ENCODE peak calls at places on chromosomes 11 and 22, in six cellular contexts. V, T, A, Y, P and X are unnamed samples.

GRCh38 chr22:40363059-40363458 is 7.3 kb upstream of the SGSM3 start:
- DNase-seq in V (no peak), T (no peak), A (no peak), Y (no peak), P (no peak), X (peak; percentile 90)

GRCh38 chr11:57647368-57647767 is 2.3 kb downstream of the YPEL4 start:
- DNase-seq in V (no peak), T (no peak), A (no peak), Y (peak; percentile 50), P (no peak), X (no peak)

GRCh38 chr22:46373838-46374662 is 38.5 kb downstream of the TRMU start:
- DNase-seq in V (peak; percentile 89), T (peak; percentile 87), A (no peak), Y (no peak), P (no peak), X (no peak)

GRCh38 chr11:67283490-67283963 is 5.6 kb upstream of the ANKRD13D start:
- DNase-seq in V (no peak), T (no peak), A (no peak), Y (no peak), P (no peak), X (no peak)

GRCh38 chr11:68987211-68987610 is 6.4 kb upstream of the MRGPRD start:
- DNase-seq in V (no peak), T (no peak), A (no peak), Y (no peak), P (no peak), X (no peak)

GRCh38 chr11:70545626-70545945 is 147.3 kb downstream of the CTTN start:
- DNase-seq in V (no peak), T (no peak), A (no peak), Y (no peak), P (no peak), X (no peak)

GRCh38 chr11:115421338-115422012 is 82.7 kb downstream of the CADM1 start:
- DNase-seq in V (no peak), T (no peak), A (no peak), Y (no peak), P (no peak), X (no peak)

GRCh38 chr11:65598258-65598699 is 2.7 kb upstream of the KCNK7 start:
- DNase-seq in V (no peak), T (no peak), A (no peak), Y (no peak), P (no peak), X (no peak)

GRCh38 chr11:100778386-100778785 is 91.3 kb downstream of the ARHGAP42 start:
- DNase-seq in V (no peak), T (no peak), A (no peak), Y (no peak), P (no peak), X (no peak)

GRCh38 chr22:37428649-37429586 is 1.6 kb upstream of the ELFN2 start:
- DNase-seq in V (peak; percentile 68), T (peak; percentile 60), A (peak; percentile 31), Y (peak; percentile 80), P (no peak), X (peak; percentile 43)

GRCh38 chr11:130202818-130203671 is 43.5 kb downstream of the ST14 start:
- DNase-seq in V (no peak), T (no peak), A (no peak), Y (no peak), P (no peak), X (no peak)

GRCh38 chr11:75330279-75330678 is 21.2 kb downstream of the ARRB1 start:
- DNase-seq in V (no peak), T (no peak), A (no peak), Y (no peak), P (no peak), X (peak; percentile 65)

GRCh38 chr11:77075425-77075905 is 8.7 kb downstream of the CAPN5 start:
- DNase-seq in V (no peak), T (no peak), A (peak; percentile 66), Y (no peak), P (no peak), X (no peak)

GRCh38 chr11:78290293-78291176 is 101.8 kb downstream of the USP35 start:
- DNase-seq in V (peak; percentile 95), T (no peak), A (peak; percentile 29), Y (no peak), P (peak; percentile 60), X (peak; percentile 58)

GRCh38 chr22:29313126-29314071 is 2.1 kb downstream of the RASL10A start:
- DNase-seq in V (no peak), T (no peak), A (no peak), Y (peak; percentile 92), P (no peak), X (no peak)

GRCh38 chr11:126575849-126576248 is 220.4 kb downstream of the ST3GAL4 start:
- DNase-seq in V (no peak), T (no peak), A (no peak), Y (no peak), P (no peak), X (no peak)

GRCh38 chr22:46803031-46803880 is 40.8 kb downstream of the TBC1D22A start:
- DNase-seq in V (peak; percentile 64), T (peak; percentile 72), A (peak; percentile 21), Y (peak; percentile 79), P (no peak), X (no peak)

GRCh38 chr11:86800076-86800955 is at the start of gene PRSS23:
- DNase-seq in V (no peak), T (peak; percentile 75), A (peak; percentile 71), Y (peak; percentile 64), P (no peak), X (peak; percentile 44)